ENCODE peak calls at places on chromosomes 5 and 9, in five cellular contexts. O is psoas muscle, Z is pancreas, P is fibroblast of lung, R is H9. I is an unnamed sample.

GRCh38 chr5:36273809-36274526 is 27.7 kb downstream of the RANBP3L start:
- DNase-seq in O (no peak), Z (no peak), P (no peak), R (no peak), I (no peak)

GRCh38 chr5:80985600-80986228 is 25.6 kb downstream of the RASGRF2 start:
- DNase-seq in O (no peak), Z (no peak), P (peak; percentile 10), R (no peak), I (no peak)

GRCh38 chr5:176596689-176597416 is 13.1 kb downstream of the GPRIN1 start:
- DNase-seq in O (peak; percentile 40), Z (peak; percentile 66), P (no peak), R (peak; percentile 76), I (peak; percentile 83)

GRCh38 chr9:77486968-77487367 is 161.2 kb downstream of the GNA14 start:
- DNase-seq in O (no peak), Z (no peak), P (peak; percentile 65), R (no peak), I (no peak)

GRCh38 chr9:130995399-130995941 is 13.5 kb upstream of the LAMC3 start:
- DNase-seq in O (peak; percentile 28), Z (no peak), P (peak; percentile 48), R (no peak), I (peak; percentile 40)

GRCh38 chr9:4837768-4838546 is 45.2 kb downstream of the RCL1 start:
- DNase-seq in O (peak; percentile 19), Z (no peak), P (peak; percentile 96), R (no peak), I (no peak)

GRCh38 chr5:463952-464351 is 21.0 kb downstream of the EXOC3 start:
- DNase-seq in O (no peak), Z (no peak), P (no peak), R (no peak), I (no peak)

GRCh38 chr9:4555251-4555650 is 65.0 kb downstream of the SLC1A1 start:
- DNase-seq in O (no peak), Z (no peak), P (peak; percentile 52), R (no peak), I (no peak)

GRCh38 chr5:137565450-137565849 is 66.3 kb upstream of the SPOCK1 start:
- DNase-seq in O (no peak), Z (no peak), P (peak; percentile 82), R (no peak), I (no peak)

GRCh38 chr9:127961166-127961490 is 19.7 kb downstream of the EEIG1 start:
- DNase-seq in O (no peak), Z (peak; percentile 54), P (no peak), R (no peak), I (no peak)

GRCh38 chr9:80592413-80592812 is 1020.6 kb downstream of the TLE4 start:
- DNase-seq in O (no peak), Z (no peak), P (no peak), R (no peak), I (no peak)

GRCh38 chr9:128245293-128246151 is 30.3 kb downstream of the GOLGA2 start:
- DNase-seq in O (peak; percentile 61), Z (peak; percentile 70), P (peak; percentile 78), R (peak; percentile 65), I (peak; percentile 49)

GRCh38 chr5:36870399-36871040 is 6.0 kb upstream of the NIPBL start:
- DNase-seq in O (no peak), Z (no peak), P (peak; percentile 53), R (no peak), I (peak; percentile 93)

GRCh38 chr9:92846662-92847145 is 31.1 kb downstream of the ZNF484 start:
- DNase-seq in O (no peak), Z (no peak), P (no peak), R (no peak), I (no peak)

GRCh38 chr5:134029156-134029555 is 24.4 kb upstream of the VDAC1 start:
- DNase-seq in O (no peak), Z (no peak), P (peak; percentile 96), R (no peak), I (no peak)

GRCh38 chr9:109961579-109961978 is 181.6 kb downstream of the PALM2AKAP2 start:
- DNase-seq in O (no peak), Z (no peak), P (no peak), R (no peak), I (no peak)

GRCh38 chr5:121681200-121681855 is 170.4 kb upstream of the FTMT start:
- DNase-seq in O (no peak), Z (no peak), P (peak; percentile 4), R (no peak), I (peak; percentile 11)

GRCh38 chr9:21141427-21141882 is at the start of gene IFNW1:
- DNase-seq in O (no peak), Z (no peak), P (no peak), R (no peak), I (peak; percentile 43)

GRCh38 chr5:10685103-10685502 is 75.9 kb downstream of the DAP start:
- DNase-seq in O (no peak), Z (no peak), P (no peak), R (no peak), I (no peak)

GRCh38 chr9:18185196-18185595 is 288.8 kb upstream of the ADAMTSL1 start:
- DNase-seq in O (no peak), Z (no peak), P (no peak), R (no peak), I (peak; percentile 2)

GRCh38 chr9:27572918-27573698 is at the start of gene C9orf72:
- DNase-seq in O (peak; percentile 78), Z (peak; percentile 85), P (peak; percentile 55), R (no peak), I (peak; percentile 72)

GRCh38 chr5:133196441-133197085 is 144.8 kb downstream of the HSPA4 start:
- DNase-seq in O (no peak), Z (no peak), P (no peak), R (no peak), I (no peak)

GRCh38 chr9:114432323-114433067 is 44.7 kb upstream of the AKNA start:
- DNase-seq in O (no peak), Z (no peak), P (no peak), R (peak; percentile 0), I (no peak)

GRCh38 chr5:175894805-175895204 is 23.4 kb downstream of the CPLX2 start:
- DNase-seq in O (no peak), Z (no peak), P (no peak), R (no peak), I (no peak)

GRCh38 chr5:10427201-10427600 is 14.5 kb upstream of the ROPN1L start:
- DNase-seq in O (no peak), Z (no peak), P (no peak), R (no peak), I (no peak)

GRCh38 chr9:110049699-110050450 is 158.1 kb downstream of the C9orf152 start:
- DNase-seq in O (peak; percentile 35), Z (peak; percentile 60), P (peak; percentile 36), R (peak; percentile 48), I (peak; percentile 69)

GRCh38 chr5:179774442-179774841 is 19.3 kb upstream of the LTC4S start:
- DNase-seq in O (no peak), Z (peak; percentile 72), P (no peak), R (no peak), I (no peak)

GRCh38 chr5:81762853-81763252 is 12.0 kb upstream of the SSBP2 start:
- DNase-seq in O (no peak), Z (no peak), P (no peak), R (no peak), I (no peak)

GRCh38 chr5:65061250-65061973 is 292.7 kb downstream of the CWC27 start:
- DNase-seq in O (no peak), Z (no peak), P (no peak), R (no peak), I (no peak)

GRCh38 chr5:168088415-168089165 is 202.9 kb upstream of the WWC1 start:
- DNase-seq in O (no peak), Z (no peak), P (no peak), R (no peak), I (no peak)

GRCh38 chr5:132428811-132429440 is 59.4 kb downstream of the SLC22A5 start:
- DNase-seq in O (no peak), Z (no peak), P (peak; percentile 92), R (no peak), I (no peak)

GRCh38 chr9:69919461-69920061 is 98.9 kb downstream of the CFAP95 start:
- DNase-seq in O (no peak), Z (no peak), P (peak; percentile 56), R (no peak), I (peak; percentile 84)
- TF ChIP-seq CTCF in O (peak; percentile 68), Z (peak; percentile 41), P (peak; percentile 62), R (peak; percentile 84), I (peak; percentile 90)

GRCh38 chr5:90135979-90136378 is 273.6 kb downstream of the CETN3 start:
- DNase-seq in O (no peak), Z (peak; percentile 34), P (no peak), R (peak; percentile 78), I (peak; percentile 73)
- TF ChIP-seq CTCF in O (no peak), Z (no peak), P (no peak), R (peak; percentile 85), I (peak; percentile 95)

DNA sequence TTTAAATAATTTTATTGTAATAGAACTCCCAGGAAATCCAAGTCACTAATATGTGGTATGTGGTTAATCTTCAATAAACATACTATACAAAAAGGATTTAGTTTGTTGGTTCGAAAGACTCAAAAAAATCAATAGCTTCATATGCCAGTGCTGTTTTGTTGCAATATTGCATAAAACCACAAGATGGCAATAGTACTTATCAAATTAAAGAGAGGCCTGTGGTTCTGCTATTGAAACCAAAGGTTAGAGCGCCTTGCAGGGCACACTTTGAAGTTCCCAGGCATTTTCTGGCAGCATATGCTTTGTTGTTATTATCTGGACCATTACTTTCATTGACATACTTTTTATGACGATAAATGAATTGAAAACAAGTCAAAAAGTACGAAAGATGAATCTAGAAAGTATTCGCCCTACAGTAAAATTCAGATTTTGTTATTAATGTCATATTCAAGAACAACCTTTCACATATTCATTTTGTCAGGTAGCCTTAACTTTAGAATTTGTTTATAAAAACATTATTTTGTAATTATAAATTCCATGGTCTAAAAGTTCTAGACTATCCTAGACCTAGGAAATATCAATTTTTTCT is 316.3 kb downstream of the MCTP1 start:
- DNase-seq in O (no peak), Z (no peak), P (peak; percentile 59), R (peak; percentile 31), I (peak; percentile 88)
- TF ChIP-seq CTCF in O (peak; percentile 61), Z (peak; percentile 33), P (peak; percentile 61), R (peak; percentile 85), I (peak; percentile 91)

GRCh38 chr5:90793183-90793582 is 234.6 kb downstream of the ADGRV1 start:
- DNase-seq in O (no peak), Z (no peak), P (no peak), R (no peak), I (no peak)
- TF ChIP-seq CTCF in O (no peak), Z (no peak), P (no peak), R (no peak), I (no peak)

DNA sequence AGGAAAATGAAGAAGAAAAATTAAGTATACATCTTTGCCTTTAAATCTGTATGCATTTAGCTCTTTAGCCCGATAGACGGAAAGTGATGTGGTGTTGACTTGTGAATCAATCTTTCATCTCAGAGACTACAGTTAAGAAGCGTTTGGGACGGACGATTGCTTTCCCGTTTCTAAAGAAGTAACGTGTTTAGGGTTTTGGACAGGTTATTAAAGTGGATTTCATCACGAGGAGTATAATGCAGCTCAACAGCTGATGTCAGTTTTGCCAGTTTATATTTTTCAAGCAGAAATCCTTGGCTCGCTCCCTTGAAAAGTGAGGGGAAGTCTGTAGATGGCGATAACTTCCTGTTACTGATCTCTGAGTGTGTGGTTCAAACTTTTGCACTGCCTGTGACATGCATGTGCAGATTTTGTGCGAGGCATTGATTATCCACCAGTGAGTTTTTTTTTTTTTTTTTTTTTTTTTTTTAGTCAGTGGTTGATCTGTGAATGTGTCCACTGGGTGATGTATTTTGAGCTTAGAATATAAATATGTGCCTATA is 1.1 kb downstream of the ADCY2 start:
- DNase-seq in O (no peak), Z (no peak), P (peak; percentile 31), R (no peak), I (no peak)
- TF ChIP-seq CTCF in O (no peak), Z (no peak), P (no peak), R (no peak), I (peak; percentile 3)

GRCh38 chr5:54742417-54742889 is 224.9 kb downstream of the SNX18 start:
- DNase-seq in O (no peak), Z (no peak), P (peak; percentile 84), R (no peak), I (peak; percentile 44)
- TF ChIP-seq CTCF in O (no peak), Z (no peak), P (no peak), R (peak; percentile 24), I (peak; percentile 9)

I was measured in GM23338.